ENCODE peak calls at places on chromosomes 3 and 15, in six cellular contexts. One of them, this sample, is unnamed.

GRCh38 chr3:12742330-12743107 is 16.5 kb downstream of the TMEM40 start:
- DNase-seq in Karpas-422: no peak
- DNase-seq in trophoblast cell: no peak
- DNase-seq in HCT116: no peak
- DNase-seq in neuronal stem cell: no peak
- DNase-seq in endothelial cell of umbilical vein: no peak
- DNase-seq in this sample: no peak

GRCh38 chr3:141074529-141074928 is 23.4 kb downstream of the SPSB4 start:
- DNase-seq in Karpas-422: no peak
- DNase-seq in trophoblast cell: no peak
- DNase-seq in HCT116: no peak
- DNase-seq in neuronal stem cell: no peak
- DNase-seq in endothelial cell of umbilical vein: no peak
- DNase-seq in this sample: no peak

GRCh38 chr3:98900265-98901031 is 1.0 kb downstream of the DCBLD2 start:
- DNase-seq in Karpas-422: no peak
- DNase-seq in trophoblast cell: peak; percentile 5
- DNase-seq in HCT116: no peak
- DNase-seq in neuronal stem cell: peak; percentile 41
- DNase-seq in endothelial cell of umbilical vein: peak; percentile 33
- DNase-seq in this sample: no peak

GRCh38 chr3:38297947-38298711 is 16.0 kb downstream of the SLC22A14 start:
- DNase-seq in Karpas-422: peak; percentile 59
- DNase-seq in trophoblast cell: peak; percentile 46
- DNase-seq in HCT116: peak; percentile 15
- DNase-seq in neuronal stem cell: no peak
- DNase-seq in endothelial cell of umbilical vein: peak; percentile 33
- DNase-seq in this sample: no peak

GRCh38 chr15:98927057-98927456 is 80.5 kb downstream of the PGPEP1L start:
- DNase-seq in Karpas-422: no peak
- DNase-seq in trophoblast cell: no peak
- DNase-seq in HCT116: no peak
- DNase-seq in neuronal stem cell: no peak
- DNase-seq in endothelial cell of umbilical vein: peak; percentile 30
- DNase-seq in this sample: no peak

GRCh38 chr3:141081141-141081795 is 30.1 kb downstream of the SPSB4 start:
- DNase-seq in Karpas-422: no peak
- DNase-seq in trophoblast cell: no peak
- DNase-seq in HCT116: no peak
- DNase-seq in neuronal stem cell: peak; percentile 79
- DNase-seq in endothelial cell of umbilical vein: no peak
- DNase-seq in this sample: no peak

GRCh38 chr3:126530171-126531050 is 6.5 kb downstream of the CHST13 start:
- DNase-seq in Karpas-422: no peak
- DNase-seq in trophoblast cell: no peak
- DNase-seq in HCT116: no peak
- DNase-seq in neuronal stem cell: no peak
- DNase-seq in endothelial cell of umbilical vein: no peak
- DNase-seq in this sample: no peak

GRCh38 chr15:87943629-87944028 is 312.9 kb downstream of the NTRK3 start:
- DNase-seq in Karpas-422: no peak
- DNase-seq in trophoblast cell: no peak
- DNase-seq in HCT116: no peak
- DNase-seq in neuronal stem cell: no peak
- DNase-seq in endothelial cell of umbilical vein: no peak
- DNase-seq in this sample: no peak

DNA sequence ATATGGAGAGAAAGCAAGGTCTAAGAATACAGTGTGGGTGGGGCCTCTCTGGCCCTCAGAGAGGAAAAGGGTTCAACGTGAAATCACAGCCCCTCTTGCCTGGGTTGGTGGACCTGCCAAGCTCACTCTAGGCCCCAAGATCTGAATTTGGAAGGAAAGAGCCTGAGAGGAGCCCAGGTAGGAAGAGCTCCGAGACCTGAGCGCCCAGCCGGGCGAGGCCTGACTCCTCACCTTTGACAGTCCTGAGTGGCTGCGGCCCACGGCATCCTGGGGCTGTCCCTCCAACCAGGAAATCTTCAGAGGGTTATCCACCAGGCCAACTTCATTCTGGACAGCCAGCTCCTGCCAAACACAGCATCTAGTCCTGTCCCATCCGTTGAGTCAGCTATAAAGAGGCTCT is 3.7 kb downstream of the C15orf62 start:
- DNase-seq in Karpas-422: no peak
- DNase-seq in trophoblast cell: no peak
- DNase-seq in HCT116: no peak
- DNase-seq in neuronal stem cell: no peak
- DNase-seq in endothelial cell of umbilical vein: no peak
- DNase-seq in this sample: no peak
- H3K36me3 ChIP-seq in Karpas-422: peaks cover 3% of the 10 kb centered on the region
- H3K36me3 ChIP-seq in trophoblast cell: peaks cover 55% of the 10 kb centered on the region
- H3K36me3 ChIP-seq in HCT116: peaks cover 9% of the 10 kb centered on the region
- H3K36me3 ChIP-seq in neuronal stem cell: peaks cover 60% of the 10 kb centered on the region
- H3K36me3 ChIP-seq in endothelial cell of umbilical vein: no peaks in the 10 kb centered on the region
- H3K36me3 ChIP-seq in this sample: peaks cover 31% of the 10 kb centered on the region

GRCh38 chr15:56760186-56760585 is 26.9 kb upstream of the ZNF280D start:
- DNase-seq in Karpas-422: no peak
- DNase-seq in trophoblast cell: no peak
- DNase-seq in HCT116: no peak
- DNase-seq in neuronal stem cell: no peak
- DNase-seq in endothelial cell of umbilical vein: peak; percentile 4
- DNase-seq in this sample: peak; percentile 11

GRCh38 chr15:56759450-56759845 is 26.1 kb upstream of the ZNF280D start:
- DNase-seq in Karpas-422: no peak
- DNase-seq in trophoblast cell: no peak
- DNase-seq in HCT116: no peak
- DNase-seq in neuronal stem cell: no peak
- DNase-seq in endothelial cell of umbilical vein: no peak
- DNase-seq in this sample: peak; percentile 45

GRCh38 chr15:56763496-56763895 is 30.2 kb upstream of the ZNF280D start:
- DNase-seq in Karpas-422: no peak
- DNase-seq in trophoblast cell: no peak
- DNase-seq in HCT116: no peak
- DNase-seq in neuronal stem cell: no peak
- DNase-seq in endothelial cell of umbilical vein: peak; percentile 79
- DNase-seq in this sample: no peak

GRCh38 chr15:56765252-56765651 is 31.9 kb upstream of the ZNF280D start:
- DNase-seq in Karpas-422: no peak
- DNase-seq in trophoblast cell: no peak
- DNase-seq in HCT116: no peak
- DNase-seq in neuronal stem cell: no peak
- DNase-seq in endothelial cell of umbilical vein: peak; percentile 90
- DNase-seq in this sample: no peak

GRCh38 chr15:56763082-56763481 is 29.8 kb upstream of the ZNF280D start:
- DNase-seq in Karpas-422: no peak
- DNase-seq in trophoblast cell: no peak
- DNase-seq in HCT116: no peak
- DNase-seq in neuronal stem cell: no peak
- DNase-seq in endothelial cell of umbilical vein: no peak
- DNase-seq in this sample: no peak
- H3K27ac ChIP-seq in Karpas-422: no peak overlapping the region
- H3K27ac ChIP-seq in trophoblast cell: no peak overlapping the region
- H3K27ac ChIP-seq in HCT116: no peak overlapping the region
- H3K27ac ChIP-seq in neuronal stem cell: no peak overlapping the region
- H3K27ac ChIP-seq in endothelial cell of umbilical vein: peak overlapping the region; percentile 51
- H3K27ac ChIP-seq in this sample: no peak overlapping the region

DNA sequence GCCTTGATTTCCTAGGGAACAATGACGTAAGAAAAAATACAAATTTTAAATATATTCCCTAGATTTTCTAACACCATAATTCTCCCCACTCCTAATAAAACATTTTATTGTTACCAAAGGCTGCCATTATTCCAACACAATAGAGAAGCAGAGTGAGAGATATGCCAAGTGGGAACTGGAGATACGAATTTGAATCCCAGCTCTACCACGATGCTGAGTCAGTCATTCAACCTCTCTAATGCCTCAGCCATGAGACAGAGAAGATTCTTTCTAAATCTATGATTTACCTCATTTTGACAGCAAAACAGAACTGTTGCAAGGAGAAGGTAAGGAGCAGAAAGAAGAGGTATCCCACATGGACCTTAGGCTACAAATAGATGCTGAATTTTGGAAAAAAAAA is 112.5 kb downstream of the IGF2BP2 start:
- DNase-seq in Karpas-422: no peak
- DNase-seq in trophoblast cell: peak; percentile 6
- DNase-seq in HCT116: no peak
- DNase-seq in neuronal stem cell: no peak
- DNase-seq in endothelial cell of umbilical vein: no peak
- DNase-seq in this sample: no peak
- H3K4me2 ChIP-seq in Karpas-422: no peak overlapping the region
- H3K4me2 ChIP-seq in trophoblast cell: no peak overlapping the region
- H3K4me2 ChIP-seq in HCT116: no peak overlapping the region
- H3K4me2 ChIP-seq in neuronal stem cell: no peak overlapping the region
- H3K4me2 ChIP-seq in endothelial cell of umbilical vein: no peak overlapping the region
- H3K4me2 ChIP-seq in this sample: peak overlapping the region; percentile 37

GRCh38 chr3:17931121-17931520 is 188.7 kb upstream of the TBC1D5 start:
- DNase-seq in Karpas-422: no peak
- DNase-seq in trophoblast cell: no peak
- DNase-seq in HCT116: no peak
- DNase-seq in neuronal stem cell: no peak
- DNase-seq in endothelial cell of umbilical vein: no peak
- DNase-seq in this sample: no peak
- H3K36me3 ChIP-seq in Karpas-422: no peaks in the 10 kb centered on the region
- H3K36me3 ChIP-seq in trophoblast cell: no peaks in the 10 kb centered on the region
- H3K36me3 ChIP-seq in HCT116: no peaks in the 10 kb centered on the region
- H3K36me3 ChIP-seq in neuronal stem cell: no peaks in the 10 kb centered on the region
- H3K36me3 ChIP-seq in endothelial cell of umbilical vein: no peaks in the 10 kb centered on the region
- H3K36me3 ChIP-seq in this sample: no peaks in the 10 kb centered on the region

GRCh38 chr3:55885721-55886120 is 398.6 kb upstream of the WNT5A start:
- DNase-seq in Karpas-422: no peak
- DNase-seq in trophoblast cell: peak; percentile 87
- DNase-seq in HCT116: no peak
- DNase-seq in neuronal stem cell: no peak
- DNase-seq in endothelial cell of umbilical vein: peak; percentile 84
- DNase-seq in this sample: peak; percentile 57

GRCh38 chr3:55888282-55888855 is 401.3 kb upstream of the WNT5A start:
- DNase-seq in Karpas-422: no peak
- DNase-seq in trophoblast cell: no peak
- DNase-seq in HCT116: no peak
- DNase-seq in neuronal stem cell: no peak
- DNase-seq in endothelial cell of umbilical vein: no peak
- DNase-seq in this sample: no peak

GRCh38 chr3:55884066-55884465 is 397.0 kb upstream of the WNT5A start:
- DNase-seq in Karpas-422: no peak
- DNase-seq in trophoblast cell: no peak
- DNase-seq in HCT116: no peak
- DNase-seq in neuronal stem cell: no peak
- DNase-seq in endothelial cell of umbilical vein: no peak
- DNase-seq in this sample: no peak

GRCh38 chr3:55882006-55882405 is 394.9 kb upstream of the WNT5A start:
- DNase-seq in Karpas-422: no peak
- DNase-seq in trophoblast cell: no peak
- DNase-seq in HCT116: no peak
- DNase-seq in neuronal stem cell: no peak
- DNase-seq in endothelial cell of umbilical vein: no peak
- DNase-seq in this sample: no peak

DNA sequence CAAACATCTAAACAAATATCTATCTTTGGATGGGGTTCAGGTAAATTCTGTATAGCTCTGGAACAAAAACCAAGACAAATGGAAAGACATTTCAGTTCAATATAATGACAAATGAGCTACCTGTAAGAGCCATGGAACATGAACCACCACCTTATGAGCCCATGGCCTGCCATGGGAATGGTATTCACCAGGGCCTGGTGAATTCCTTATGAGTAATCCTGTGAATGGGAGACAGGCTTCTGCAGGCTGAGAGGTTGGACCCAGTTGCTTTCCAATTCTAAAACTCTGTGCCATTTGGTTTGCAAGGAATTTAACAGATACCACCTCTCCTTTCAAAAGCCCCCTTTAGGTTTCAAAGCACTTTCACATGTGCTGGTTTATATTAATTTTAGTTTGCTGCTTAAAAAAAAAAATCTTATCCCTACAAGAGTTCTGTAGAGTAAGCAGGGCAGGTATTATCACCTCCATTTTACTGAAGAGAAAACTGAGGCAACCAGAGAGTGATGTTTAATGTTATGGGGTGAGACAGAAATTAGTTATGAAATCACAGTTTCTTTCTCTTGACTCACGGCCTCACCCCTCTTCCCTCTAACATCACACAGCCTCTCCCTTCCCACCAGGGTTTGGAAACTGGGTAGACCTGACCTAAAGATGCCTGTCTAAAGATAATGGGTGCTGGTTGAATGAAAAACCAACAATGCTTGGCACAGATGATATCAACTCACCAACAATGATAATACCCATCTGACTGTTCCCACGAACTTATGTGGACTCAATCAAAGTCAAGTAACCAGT is 397.6 kb upstream of the WNT5A start:
- DNase-seq in Karpas-422: no peak
- DNase-seq in trophoblast cell: peak; percentile 47
- DNase-seq in HCT116: no peak
- DNase-seq in neuronal stem cell: no peak
- DNase-seq in endothelial cell of umbilical vein: no peak
- DNase-seq in this sample: peak; percentile 44
- H3K27ac ChIP-seq in Karpas-422: no peak overlapping the region
- H3K27ac ChIP-seq in trophoblast cell: no peak overlapping the region
- H3K27ac ChIP-seq in HCT116: no peak overlapping the region
- H3K27ac ChIP-seq in neuronal stem cell: no peak overlapping the region
- H3K27ac ChIP-seq in endothelial cell of umbilical vein: no peak overlapping the region
- H3K27ac ChIP-seq in this sample: peak overlapping the region; percentile 88

DNA sequence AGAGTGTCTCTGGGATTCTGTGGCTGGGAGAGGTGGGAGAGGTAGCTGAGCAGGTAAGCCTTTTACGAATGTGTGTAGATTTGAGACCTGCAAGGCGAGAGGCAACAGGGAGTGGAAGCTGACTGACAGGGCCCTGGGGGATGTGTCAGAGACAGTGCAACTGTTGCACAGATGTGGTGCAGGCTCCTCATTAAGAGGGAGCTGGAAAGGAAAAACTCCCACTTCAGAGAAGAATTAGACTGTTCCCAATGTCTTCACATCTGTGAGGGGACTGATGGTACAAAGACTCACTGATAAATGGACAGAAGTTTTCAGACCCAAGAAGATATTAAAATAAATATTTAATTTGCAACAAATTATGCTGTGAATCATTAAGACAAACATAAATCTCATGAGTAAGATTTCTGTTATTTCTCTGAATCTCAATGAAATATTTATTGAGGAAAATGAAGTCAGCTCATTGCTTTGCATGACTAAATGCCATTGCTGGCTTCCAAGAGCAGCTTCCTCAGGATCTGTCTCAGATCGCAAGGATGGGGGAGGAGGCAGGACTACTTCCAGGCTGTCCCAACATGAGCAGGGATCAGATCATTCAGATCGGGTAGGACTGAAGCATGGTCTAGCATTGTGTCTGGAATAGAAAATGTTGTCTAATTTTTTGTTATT is 127.3 kb upstream of the ROPN1 start:
- DNase-seq in Karpas-422: no peak
- DNase-seq in trophoblast cell: no peak
- DNase-seq in HCT116: no peak
- DNase-seq in neuronal stem cell: no peak
- DNase-seq in endothelial cell of umbilical vein: peak; percentile 59
- DNase-seq in this sample: no peak
- H3K4me2 ChIP-seq in Karpas-422: no peak overlapping the region
- H3K4me2 ChIP-seq in trophoblast cell: no peak overlapping the region
- H3K4me2 ChIP-seq in HCT116: no peak overlapping the region
- H3K4me2 ChIP-seq in neuronal stem cell: no peak overlapping the region
- H3K4me2 ChIP-seq in endothelial cell of umbilical vein: peak overlapping the region; percentile 24
- H3K4me2 ChIP-seq in this sample: no peak overlapping the region

DNA sequence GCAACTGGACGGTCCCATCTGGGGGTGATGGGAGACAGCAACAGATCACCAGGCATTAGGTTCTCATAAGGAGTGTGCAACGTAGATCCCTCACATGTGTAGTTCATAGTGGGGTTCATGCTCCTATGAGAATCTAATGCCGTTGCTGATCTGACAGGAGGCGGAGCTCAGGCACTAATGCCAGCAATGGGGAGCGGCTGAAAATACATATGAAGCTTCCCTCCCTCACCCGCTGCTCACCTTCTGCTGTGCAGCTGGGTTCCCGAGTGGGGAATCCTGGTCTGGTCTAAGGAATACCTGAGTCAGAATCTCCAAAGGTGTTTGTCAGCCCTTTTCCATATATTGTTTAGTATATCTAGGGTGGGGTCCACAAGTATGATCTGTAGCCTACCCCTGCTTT is 52.3 kb downstream of the CHD2 start:
- DNase-seq in Karpas-422: no peak
- DNase-seq in trophoblast cell: no peak
- DNase-seq in HCT116: no peak
- DNase-seq in neuronal stem cell: no peak
- DNase-seq in endothelial cell of umbilical vein: no peak
- DNase-seq in this sample: no peak
- H3K36me3 ChIP-seq in Karpas-422: peaks cover 89% of the 10 kb centered on the region
- H3K36me3 ChIP-seq in trophoblast cell: peaks cover 51% of the 10 kb centered on the region
- H3K36me3 ChIP-seq in HCT116: peaks cover 87% of the 10 kb centered on the region
- H3K36me3 ChIP-seq in neuronal stem cell: peaks cover 100% of the 10 kb centered on the region
- H3K36me3 ChIP-seq in endothelial cell of umbilical vein: peaks cover 75% of the 10 kb centered on the region
- H3K36me3 ChIP-seq in this sample: peaks cover 54% of the 10 kb centered on the region